ENCODE peak calls at places on chromosomes 13 and 19, in ten cellular contexts. Q is NCI-H1092 treated with DMSO at 0.1 percent for 48 hours; D is non-pigmented ciliary epithelial cell; W is GM23248; G is activated CD4-positive, alpha-beta T cell treated with anti-CD3 and anti-CD28 coated beads, Interleukin-2, amount 50 U/mL, for 48 hours; E is AG09319; J is progenitor cell of endocrine pancreas; V is naive thymus-derived CD4-positive, alpha-beta T cell; N is lung; C is heart left ventricle. S is an unnamed sample.

GRCh38 chr13:47175172-47175806 is 278.4 kb upstream of the HTR2A start:
- DNase-seq in G (no peak), E (peak), J (no peak), V (no peak), C (no peak), W (peak), N (no peak), Q (no peak), D (peak), S (peak)

GRCh38 chr13:27381601-27382000 is 42.8 kb upstream of the GTF3A start:
- DNase-seq in G (no peak), C (no peak), V (no peak), D (no peak), W (no peak), E (no peak), Q (no peak), J (no peak), N (no peak), S (no peak)

GRCh38 chr19:6041071-6041470 is 63.1 kb upstream of the RANBP3 start:
- DNase-seq in G (no peak), C (no peak), E (no peak), J (no peak), V (no peak), Q (no peak), D (no peak), N (no peak), W (no peak), S (no peak)

GRCh38 chr13:109778102-109778542 is 8.3 kb downstream of the IRS2 start:
- DNase-seq in D (no peak), V (no peak), J (no peak), E (no peak), W (peak), C (no peak), Q (no peak), G (no peak), N (no peak), S (no peak)

GRCh38 chr13:94371855-94372254 is 107.6 kb downstream of the DCT start:
- DNase-seq in N (no peak), E (no peak), V (no peak), C (no peak), D (no peak), G (no peak), W (no peak), J (no peak), Q (no peak), S (no peak)

GRCh38 chr13:29847501-29847983 is 2.9 kb downstream of the UBL3 start:
- DNase-seq in V (peak), E (no peak), G (peak), N (no peak), D (no peak), C (no peak), Q (peak), W (peak), J (no peak), S (no peak)

GRCh38 chr13:84658881-84659661 is 776.8 kb upstream of the SLITRK1 start:
- DNase-seq in C (no peak), D (no peak), E (no peak), G (no peak), W (peak), J (no peak), Q (no peak), V (no peak), N (no peak), S (no peak)

GRCh38 chr13:102907016-102907756 is 61.4 kb downstream of the ERCC5 start:
- DNase-seq in V (no peak), C (no peak), W (peak), Q (no peak), J (no peak), D (no peak), N (no peak), E (no peak), G (no peak), S (no peak)

GRCh38 chr19:13208131-13208963 is 58.1 kb downstream of the IER2 start:
- DNase-seq in D (peak), N (peak), E (peak), V (peak), J (no peak), W (peak), C (peak), G (peak), Q (no peak), S (peak)

GRCh38 chr13:93344048-93344447 is 117.4 kb downstream of the GPC6 start:
- DNase-seq in J (no peak), Q (no peak), C (no peak), W (no peak), D (no peak), V (no peak), E (no peak), G (no peak), N (no peak), S (no peak)

GRCh38 chr19:33684550-33685303 is 63.0 kb downstream of the CHST8 start:
- DNase-seq in C (no peak), Q (peak), E (no peak), G (no peak), J (no peak), V (no peak), N (no peak), W (no peak), D (no peak), S (no peak)

GRCh38 chr13:30051531-30052060 is 201.2 kb upstream of the UBL3 start:
- DNase-seq in E (no peak), Q (no peak), N (no peak), V (no peak), G (no peak), D (no peak), C (no peak), J (no peak), W (no peak), S (no peak)

GRCh38 chr19:38433268-38433733 is at the start of gene RYR1:
- DNase-seq in J (no peak), N (peak), W (peak), C (peak), E (no peak), D (no peak), V (no peak), G (peak), Q (no peak), S (no peak)

GRCh38 chr13:50170447-50171037 is 155.3 kb downstream of the KCNRG start:
- DNase-seq in C (no peak), G (no peak), Q (no peak), N (no peak), E (no peak), J (no peak), W (peak), V (no peak), D (no peak), S (no peak)

GRCh38 chr19:40611096-40611495 is 9.9 kb downstream of the LTBP4 start:
- DNase-seq in D (no peak), E (no peak), Q (no peak), G (no peak), W (peak), N (peak), J (no peak), C (peak), V (no peak), S (no peak)

GRCh38 chr13:27638521-27638920 is 16.8 kb downstream of the POLR1D start:
- DNase-seq in N (no peak), D (no peak), G (no peak), W (peak), E (no peak), J (no peak), C (no peak), Q (no peak), V (no peak), S (peak)

GRCh38 chr13:90721937-90722336 is 625.5 kb upstream of the MIR17HG start:
- DNase-seq in W (no peak), J (no peak), C (no peak), D (no peak), N (no peak), V (no peak), G (no peak), Q (no peak), E (no peak), S (no peak)

GRCh38 chr19:5585461-5586299 is 17.9 kb upstream of the TINCR start:
- DNase-seq in N (no peak), G (peak), C (peak), D (no peak), Q (no peak), E (no peak), J (no peak), V (peak), W (no peak), S (no peak)

GRCh38 chr19:30551271-30551670 is 179.1 kb downstream of the ZNF536 start:
- DNase-seq in D (no peak), Q (no peak), G (no peak), W (no peak), C (no peak), J (no peak), E (no peak), V (no peak), N (no peak), S (no peak)

GRCh38 chr19:52227196-52227940 is 37.5 kb downstream of the PPP2R1A start:
- DNase-seq in G (no peak), V (no peak), Q (no peak), N (no peak), D (no peak), E (no peak), J (no peak), W (no peak), C (no peak), S (no peak)

GRCh38 chr19:41735071-41735623 is 20.2 kb upstream of the CEACAM6 start:
- DNase-seq in C (no peak), E (no peak), J (no peak), G (no peak), V (no peak), Q (peak), N (no peak), D (no peak), W (no peak), S (no peak)

GRCh38 chr19:39647918-39648317 is 7.8 kb upstream of the LGALS16 start:
- DNase-seq in Q (no peak), D (no peak), G (no peak), E (no peak), N (no peak), V (no peak), J (no peak), W (no peak), C (no peak), S (no peak)

GRCh38 chr19:46351241-46352041 is 4.6 kb downstream of the PPP5C start:
- DNase-seq in J (no peak), W (peak), N (peak), D (no peak), C (peak), V (peak), Q (no peak), E (no peak), G (peak), S (no peak)